ENCODE peak calls at places on chromosome 2, in five cellular contexts. F, O, H, I and T are unnamed samples.

GRCh38 chr2:45415534-45416123 is 195.4 kb downstream of the SRBD1 start:
- DNase-seq in F (no peak), O (no peak), H (no peak), I (no peak), T (no peak)

GRCh38 chr2:213703699-213704098 is 419.4 kb downstream of the SPAG16 start:
- DNase-seq in F (no peak), O (no peak), H (no peak), I (no peak), T (no peak)

GRCh38 chr2:236376566-236377244 is 112.5 kb upstream of the ASB18 start:
- DNase-seq in F (no peak), O (no peak), H (no peak), I (no peak), T (no peak)

GRCh38 chr2:127887452-127888219 is 1.9 kb upstream of the AMMECR1L start:
- DNase-seq in F (no peak), O (no peak), H (no peak), I (no peak), T (no peak)

GRCh38 chr2:128446049-128446811 is 127.6 kb upstream of the HS6ST1 start:
- DNase-seq in F (no peak), O (no peak), H (peak; percentile 34), I (no peak), T (no peak)

GRCh38 chr2:144824611-144825010 is 304.7 kb upstream of the ZEB2 start:
- DNase-seq in F (no peak), O (no peak), H (no peak), I (no peak), T (no peak)

GRCh38 chr2:216495656-216496055 is 3.0 kb upstream of the RPL37A start:
- DNase-seq in F (peak; percentile 37), O (no peak), H (no peak), I (no peak), T (no peak)

GRCh38 chr2:43402002-43402401 is 175.6 kb upstream of the ZFP36L2 start:
- DNase-seq in F (no peak), O (no peak), H (no peak), I (no peak), T (no peak)

GRCh38 chr2:33412920-33413319 is 63.5 kb upstream of the RASGRP3 start:
- DNase-seq in F (peak; percentile 59), O (no peak), H (no peak), I (no peak), T (no peak)

GRCh38 chr2:236102971-236103370 is 65.2 kb downstream of the GBX2 start:
- DNase-seq in F (no peak), O (no peak), H (no peak), I (no peak), T (no peak)

GRCh38 chr2:228675042-228675441 is 493.6 kb upstream of the SPHKAP start:
- DNase-seq in F (peak; percentile 88), O (no peak), H (no peak), I (no peak), T (no peak)

GRCh38 chr2:26448651-26449050 is 29.3 kb downstream of the OTOF start:
- DNase-seq in F (no peak), O (no peak), H (no peak), I (no peak), T (no peak)

GRCh38 chr2:122412360-122412759 is 656.9 kb downstream of the TSN start:
- DNase-seq in F (no peak), O (no peak), H (no peak), I (no peak), T (no peak)

GRCh38 chr2:230714122-230714453 is 1.4 kb downstream of the CAB39 start:
- DNase-seq in F (peak; percentile 70), O (no peak), H (no peak), I (peak; percentile 9), T (no peak)

GRCh38 chr2:233822101-233822771 is 32.1 kb downstream of the HJURP start:
- DNase-seq in F (no peak), O (no peak), H (peak; percentile 56), I (no peak), T (no peak)

GRCh38 chr2:136319227-136319626 is 201.3 kb upstream of the CXCR4 start:
- DNase-seq in F (no peak), O (no peak), H (no peak), I (no peak), T (no peak)

GRCh38 chr2:174395284-174395968 is at the start of gene SCRN3:
- DNase-seq in F (peak; percentile 70), O (peak; percentile 29), H (peak; percentile 83), I (peak; percentile 61), T (peak; percentile 90)

GRCh38 chr2:240429341-240429871 is 6.1 kb upstream of the GPC1 start:
- DNase-seq in F (no peak), O (peak; percentile 10), H (peak; percentile 34), I (no peak), T (no peak)

GRCh38 chr2:240431276-240431662 is 4.2 kb upstream of the GPC1 start:
- DNase-seq in F (no peak), O (peak; percentile 6), H (peak; percentile 36), I (no peak), T (no peak)

GRCh38 chr2:240430595-240430994 is 4.9 kb upstream of the GPC1 start:
- DNase-seq in F (no peak), O (no peak), H (no peak), I (no peak), T (no peak)

GRCh38 chr2:240428245-240428644 is 7.2 kb upstream of the GPC1 start:
- DNase-seq in F (no peak), O (no peak), H (no peak), I (no peak), T (no peak)

GRCh38 chr2:240429872-240430491 is 5.5 kb upstream of the GPC1 start:
- DNase-seq in F (no peak), O (peak; percentile 4), H (peak; percentile 41), I (no peak), T (no peak)
- TF ChIP-seq CTCF in F (no peak), O (no peak), H (no peak), I (no peak), T (no peak)

DNA sequence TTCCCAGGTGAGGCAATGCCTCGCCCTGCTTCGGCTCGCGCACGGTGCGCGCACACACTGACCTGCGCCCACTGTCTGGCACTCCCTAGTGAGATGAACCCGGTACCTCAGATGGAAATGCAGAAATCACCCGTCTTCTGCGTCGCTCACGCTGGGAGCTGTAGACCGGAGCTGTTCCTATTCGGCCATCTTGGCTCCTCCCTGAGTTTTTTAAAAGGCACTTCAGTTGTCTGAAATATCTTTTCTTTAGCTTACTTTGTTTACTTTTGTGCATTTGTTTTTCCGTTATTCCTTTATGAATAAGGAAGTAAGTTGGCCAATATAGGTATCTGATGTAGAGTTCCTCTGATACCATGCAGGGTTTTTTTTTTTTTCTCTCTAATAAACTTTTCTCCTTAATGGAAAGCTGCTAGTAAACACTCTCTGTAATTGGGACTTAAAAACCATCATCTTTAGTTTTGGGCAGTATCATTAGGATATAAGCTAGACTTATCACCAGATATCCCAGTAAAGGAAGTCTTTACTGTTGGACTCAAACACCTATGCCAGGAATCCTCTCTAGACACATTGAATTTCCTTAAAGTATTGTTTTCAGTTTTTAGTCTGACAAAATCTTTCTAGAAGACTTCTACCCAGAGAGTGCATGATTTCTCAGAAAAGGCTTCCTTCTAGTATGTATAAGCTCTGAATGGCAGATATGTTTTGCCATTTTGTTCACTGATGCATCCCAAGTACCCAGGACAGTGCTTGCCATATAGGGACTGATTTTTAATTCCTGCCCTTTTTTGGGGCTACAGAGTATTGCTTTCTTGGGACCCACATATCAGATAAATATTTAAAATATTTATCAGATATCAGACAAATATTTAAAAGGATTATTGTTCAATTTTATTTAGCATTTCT is 35.8 kb upstream of the DYSF start:
- DNase-seq in F (no peak), O (no peak), H (no peak), I (no peak), T (no peak)
- TF ChIP-seq CTCF in F (no peak), O (no peak), H (no peak), I (no peak), T (no peak)

GRCh38 chr2:7368211-7368610 is 451.0 kb downstream of the RNF144A start:
- DNase-seq in F (no peak), O (no peak), H (no peak), I (no peak), T (no peak)

GRCh38 chr2:7358865-7359264 is 441.7 kb downstream of the RNF144A start:
- DNase-seq in F (no peak), O (no peak), H (no peak), I (no peak), T (no peak)

GRCh38 chr2:7357993-7358392 is 440.8 kb downstream of the RNF144A start:
- DNase-seq in F (no peak), O (no peak), H (no peak), I (no peak), T (no peak)

DNA sequence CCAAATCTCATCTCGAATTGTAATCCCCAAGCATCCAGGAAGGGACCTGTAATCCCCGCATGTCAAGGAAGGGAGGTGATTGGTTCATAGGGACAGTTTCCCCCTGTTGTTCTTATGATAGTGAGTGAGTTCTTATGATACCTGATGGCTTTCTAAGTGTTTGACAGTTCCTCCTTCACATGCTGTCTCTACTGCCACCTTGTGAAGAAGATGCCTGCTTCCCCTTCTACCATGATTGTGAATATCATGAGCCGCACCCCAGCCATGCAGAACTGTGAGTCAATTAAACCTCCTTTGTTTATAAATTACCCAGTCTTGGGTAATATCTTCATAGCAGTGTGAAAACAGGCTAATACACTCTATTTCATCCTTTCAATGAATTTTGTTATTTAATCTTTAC is 446.7 kb downstream of the RNF144A start:
- DNase-seq in F (no peak), O (no peak), H (no peak), I (no peak), T (no peak)
- TF ChIP-seq CTCF in F (no peak), O (no peak), H (no peak), I (no peak), T (no peak)

GRCh38 chr2:132656213-132656612 is 13.8 kb downstream of the LYPD1 start:
- DNase-seq in F (peak; percentile 46), O (no peak), H (no peak), I (no peak), T (no peak)

GRCh38 chr2:132654968-132655367 is 15.0 kb downstream of the LYPD1 start:
- DNase-seq in F (no peak), O (no peak), H (no peak), I (no peak), T (no peak)

GRCh38 chr2:132646805-132647115 is 23.2 kb downstream of the LYPD1 start:
- DNase-seq in F (no peak), O (no peak), H (no peak), I (no peak), T (no peak)

GRCh38 chr2:132652501-132652900 is 17.5 kb downstream of the LYPD1 start:
- DNase-seq in F (no peak), O (no peak), H (no peak), I (no peak), T (no peak)

DNA sequence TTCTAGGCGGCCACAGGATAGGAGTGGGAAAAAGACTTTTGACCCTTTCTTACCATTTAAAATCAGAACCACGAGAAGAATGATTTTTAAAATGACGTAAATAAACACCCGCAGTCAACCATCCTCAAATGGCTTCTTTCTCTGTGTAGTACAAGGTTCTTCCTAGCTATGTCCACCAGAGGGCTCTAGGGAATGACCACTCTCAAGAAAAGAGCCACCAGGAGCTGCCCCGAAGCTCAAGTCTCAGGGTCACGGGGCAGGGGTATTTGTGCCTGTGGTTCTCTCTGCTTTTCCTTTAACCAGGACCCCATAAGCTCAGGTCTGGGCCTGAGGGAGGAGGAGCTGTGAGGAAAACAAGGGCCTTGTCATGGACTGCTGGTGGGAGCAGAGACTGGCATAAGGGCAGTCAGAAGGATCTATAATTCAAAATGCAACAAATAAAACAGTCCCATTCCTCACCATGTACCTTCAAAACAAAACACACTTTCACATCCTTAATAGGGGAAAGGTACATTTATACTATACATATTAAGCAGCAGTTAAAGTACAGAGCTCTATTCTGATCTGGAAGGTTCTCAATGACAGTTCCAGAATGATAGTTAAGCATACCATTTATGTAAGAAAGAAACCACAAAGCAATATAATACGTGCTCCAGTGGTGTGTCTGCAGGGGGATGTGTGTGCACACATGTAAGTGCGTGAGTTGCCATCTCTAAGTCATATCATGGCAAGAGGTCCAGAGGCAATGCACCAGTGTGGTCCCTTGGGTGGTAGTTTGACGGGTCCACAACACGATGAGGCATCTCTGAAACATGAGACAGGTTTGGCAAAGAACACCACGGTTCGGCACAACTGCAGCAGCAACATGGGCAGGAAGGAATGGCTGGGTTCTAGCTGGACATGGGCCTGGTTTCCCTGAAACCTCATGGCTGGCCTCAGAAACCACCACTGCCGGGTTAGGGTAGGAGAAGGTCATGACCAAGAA is 18.6 kb downstream of the LYPD1 start:
- DNase-seq in F (peak; percentile 66), O (no peak), H (no peak), I (no peak), T (no peak)
- TF ChIP-seq CTCF in F (peak; percentile 93), O (peak; percentile 40), H (no peak), I (no peak), T (peak; percentile 9)